ENCODE peak calls at places on chromosomes 2 and 18, in four cellular contexts. L is CD4-positive, alpha-beta T cell; K is small intestine; I is cardiac muscle cell. C is an unnamed sample.

GRCh38 chr2:98086491-98087446 is at the start of gene VWA3B:
- DNase-seq in L (no peak), I (peak), K (peak), C (peak)

GRCh38 chr2:128262315-128263253 is 56.1 kb downstream of the HS6ST1 start:
- DNase-seq in L (no peak), I (no peak), K (no peak), C (no peak)

GRCh38 chr2:96084006-96084857 is 32.1 kb downstream of the ADRA2B start:
- DNase-seq in K (no peak), L (no peak), I (no peak), C (no peak)

GRCh38 chr2:64228126-64228678 is 84.0 kb upstream of the PELI1 start:
- DNase-seq in I (peak), K (peak), L (peak), C (peak)

GRCh38 chr2:66867038-66867380 is 432.1 kb downstream of the MEIS1 start:
- DNase-seq in L (no peak), I (no peak), K (no peak), C (no peak)

GRCh38 chr18:45243347-45244095 is 371.8 kb upstream of the SLC14A2 start:
- DNase-seq in I (no peak), K (no peak), L (no peak), C (no peak)

GRCh38 chr2:174326880-174327558 is 7.7 kb upstream of the SP9 start:
- DNase-seq in K (no peak), I (no peak), L (no peak), C (no peak)

GRCh38 chr2:106065268-106065982 is 128.7 kb downstream of the UXS1 start:
- DNase-seq in K (no peak), L (no peak), I (peak), C (no peak)

GRCh38 chr2:192574552-192574951 is 379.8 kb upstream of the TMEFF2 start:
- DNase-seq in K (no peak), L (no peak), I (no peak), C (no peak)

GRCh38 chr2:127614246-127614645 is 31.7 kb upstream of the GPR17 start:
- DNase-seq in L (no peak), K (no peak), I (no peak), C (no peak)

GRCh38 chr18:45962866-45963265 is 4.3 kb downstream of the EPG5 start:
- DNase-seq in L (no peak), K (no peak), I (peak), C (no peak)

GRCh38 chr2:174312581-174313234 is 22.0 kb upstream of the SP9 start:
- DNase-seq in K (no peak), L (no peak), I (peak), C (no peak)

GRCh38 chr18:54946149-54946581 is 13.1 kb downstream of the CCDC68 start:
- DNase-seq in K (peak), I (peak), L (peak), C (peak)

GRCh38 chr2:170237572-170238120 is 59.7 kb downstream of the MYO3B start:
- DNase-seq in I (no peak), K (no peak), L (no peak), C (no peak)

DNA sequence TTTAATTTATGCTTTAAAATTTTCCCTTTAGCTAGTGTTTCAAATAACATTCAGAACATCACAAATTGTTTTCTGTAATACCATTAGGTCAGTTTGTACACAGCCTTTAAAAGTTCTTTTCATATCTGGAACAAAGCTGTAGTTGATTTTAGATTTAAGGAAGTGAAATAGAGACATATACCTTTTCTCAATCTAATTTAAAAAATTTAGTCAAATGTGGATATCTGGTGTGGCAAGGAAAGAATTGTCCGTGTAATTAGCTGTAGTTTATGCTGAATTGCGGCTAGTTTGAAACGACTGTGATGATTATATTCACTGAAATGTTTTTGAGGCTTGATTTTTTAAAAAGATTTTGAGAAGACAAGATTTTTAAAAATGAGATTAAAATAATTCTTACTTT is 59.9 kb downstream of the EML6 start:
- DNase-seq in L (no peak), I (no peak), K (no peak), C (no peak)
- H3K27ac ChIP-seq in L (no peak), I (no peak), K (no peak), C (no peak)

DNA sequence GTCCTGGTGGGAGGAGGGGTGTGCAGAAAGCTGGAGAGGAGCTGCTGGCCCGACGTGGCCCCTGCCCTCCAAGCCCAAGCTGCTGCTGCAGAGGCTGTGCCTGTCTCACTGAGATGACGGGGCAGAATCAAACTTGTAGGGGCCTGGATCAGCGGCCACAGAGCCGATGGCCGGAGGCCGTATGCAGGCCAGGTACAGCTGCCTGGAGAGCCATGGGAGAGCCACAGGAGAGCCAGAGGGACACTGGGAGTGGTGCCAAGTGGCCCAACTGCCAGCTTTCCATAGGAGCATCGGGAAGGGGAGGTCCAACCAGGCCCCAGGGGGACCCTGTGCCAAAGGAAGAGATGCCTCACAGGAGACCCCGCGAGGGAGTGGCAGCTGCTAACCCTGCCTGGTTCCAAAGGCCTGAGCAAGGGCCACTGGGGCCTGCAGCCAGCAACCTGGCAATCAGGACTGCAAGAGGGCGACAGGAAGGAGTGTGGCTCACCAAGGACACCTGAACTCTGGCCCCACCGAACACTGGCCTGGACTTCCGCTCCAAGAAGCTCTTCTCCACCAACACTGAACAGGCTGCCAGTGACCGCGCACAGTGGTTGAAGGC is 70.7 kb downstream of the HDAC4 start:
- DNase-seq in L (no peak), K (no peak), I (no peak), C (no peak)
- H3K27ac ChIP-seq in L (no peak), K (no peak), I (peak), C (peak)

GRCh38 chr18:75107196-75107930 is 101.6 kb downstream of the PTGR3 start:
- DNase-seq in K (no peak), I (no peak), L (no peak), C (no peak)
- H3K27ac ChIP-seq in K (no peak), I (no peak), L (no peak), C (no peak)

GRCh38 chr2:25666218-25666617 is 7.2 kb downstream of the DTNB start:
- DNase-seq in K (no peak), L (no peak), I (no peak), C (no peak)

GRCh38 chr2:25669520-25669919 is 3.9 kb downstream of the DTNB start:
- DNase-seq in K (no peak), I (no peak), L (no peak), C (no peak)

DNA sequence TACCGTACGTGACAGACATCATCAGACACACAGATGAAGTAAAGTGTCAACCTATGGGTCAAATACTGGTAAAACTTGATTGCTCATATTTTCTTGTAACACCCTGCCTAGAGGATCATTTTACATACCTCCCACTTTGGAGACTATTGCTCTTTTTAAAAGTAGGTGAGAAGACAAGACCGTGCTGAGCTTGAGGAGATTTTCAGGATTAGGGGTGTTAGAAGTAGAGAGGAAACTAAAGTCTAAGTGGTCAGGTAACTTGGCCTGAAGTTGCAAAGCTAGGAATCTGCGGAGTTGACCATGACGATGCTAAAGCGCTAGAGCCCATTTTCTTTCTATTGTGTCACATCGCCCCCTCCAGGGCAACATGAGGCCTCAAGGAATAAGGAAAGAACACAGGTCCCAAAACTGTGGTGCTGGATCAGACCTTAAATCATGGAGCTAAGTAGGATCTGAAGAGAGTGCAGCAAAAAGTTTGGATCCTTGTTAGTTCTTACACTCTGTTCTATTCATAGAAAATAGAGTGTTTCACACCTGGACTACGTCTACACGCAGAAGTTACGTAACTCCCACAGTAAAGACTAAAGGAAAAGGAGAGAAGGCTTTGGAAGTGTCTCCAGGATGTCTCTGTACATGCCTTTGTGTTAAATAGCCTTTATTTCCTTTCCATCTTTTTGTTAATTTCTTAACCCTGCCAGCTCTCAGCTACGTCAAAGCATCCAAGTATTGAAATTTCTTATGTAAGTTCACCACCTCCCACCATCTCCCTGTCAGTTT is 8.7 kb downstream of the DTNB start:
- DNase-seq in I (peak), K (peak), L (no peak), C (no peak)
- H3K27ac ChIP-seq in I (no peak), K (no peak), L (no peak), C (no peak)

C was measured in upper lobe of left lung.